ENCODE peak calls at places on chromosomes 2 and 18, in four cellular contexts. D is psoas muscle, G is testis, R is heart right ventricle. F is an unnamed sample.

GRCh38 chr2:108409768-108410167 is 32.0 kb downstream of the SULT1C4 start:
- DNase-seq in G (no peak), D (no peak), R (no peak), F (no peak)

GRCh38 chr2:88016948-88017779 is 817 bp upstream of the RNU2-63P start:
- DNase-seq in D (no peak), G (peak; percentile 70), R (no peak), F (no peak)

GRCh38 chr2:3639653-3640052 is 18.3 kb upstream of the ALLC start:
- DNase-seq in R (no peak), D (no peak), G (peak; percentile 10), F (no peak)

GRCh38 chr18:67305466-67305865 is 211.1 kb downstream of the DSEL start:
- DNase-seq in G (no peak), R (no peak), D (peak; percentile 26), F (no peak)

GRCh38 chr2:119371111-119371510 is 4.3 kb downstream of the DBI start:
- DNase-seq in R (no peak), G (peak; percentile 92), D (no peak), F (no peak)

GRCh38 chr2:100207411-100207885 is 65.1 kb upstream of the AFF3 start:
- DNase-seq in D (no peak), R (no peak), G (no peak), F (no peak)

GRCh38 chr2:38323623-38324022 is 53.5 kb downstream of the ATL2 start:
- DNase-seq in D (no peak), R (no peak), G (no peak), F (peak; percentile 70)

GRCh38 chr18:2715990-2716389 is 60.5 kb downstream of the SMCHD1 start:
- DNase-seq in G (no peak), R (no peak), D (no peak), F (no peak)

GRCh38 chr2:128310094-128310716 is 8.5 kb downstream of the HS6ST1 start:
- DNase-seq in G (no peak), D (peak; percentile 48), R (no peak), F (peak; percentile 21)

GRCh38 chr18:43060020-43060419 is 55.5 kb downstream of the RIT2 start:
- DNase-seq in G (no peak), R (no peak), D (no peak), F (no peak)

GRCh38 chr2:29304399-29304798 is 189.2 kb downstream of the CLIP4 start:
- DNase-seq in G (no peak), D (no peak), R (no peak), F (peak; percentile 68)

GRCh38 chr2:187338679-187339121 is 109.4 kb downstream of the CALCRL start:
- DNase-seq in D (peak; percentile 43), G (no peak), R (no peak), F (no peak)

GRCh38 chr2:176192351-176192750 is 3.9 kb downstream of the HOXD1 start:
- DNase-seq in D (no peak), G (no peak), R (no peak), F (no peak)

GRCh38 chr2:207530160-207531023 is 630 bp downstream of the CREB1 start:
- DNase-seq in G (peak; percentile 60), R (peak; percentile 43), D (peak; percentile 74), F (peak; percentile 73)

GRCh38 chr2:9473985-9474360 is 378 bp upstream of the IAH1 start:
- DNase-seq in G (peak; percentile 64), R (peak; percentile 32), D (peak; percentile 76), F (peak; percentile 38)

GRCh38 chr2:36376319-36376765 is 20.8 kb downstream of the CRIM1 start:
- DNase-seq in D (peak; percentile 82), R (peak; percentile 81), G (peak; percentile 83), F (peak; percentile 82)

DNA sequence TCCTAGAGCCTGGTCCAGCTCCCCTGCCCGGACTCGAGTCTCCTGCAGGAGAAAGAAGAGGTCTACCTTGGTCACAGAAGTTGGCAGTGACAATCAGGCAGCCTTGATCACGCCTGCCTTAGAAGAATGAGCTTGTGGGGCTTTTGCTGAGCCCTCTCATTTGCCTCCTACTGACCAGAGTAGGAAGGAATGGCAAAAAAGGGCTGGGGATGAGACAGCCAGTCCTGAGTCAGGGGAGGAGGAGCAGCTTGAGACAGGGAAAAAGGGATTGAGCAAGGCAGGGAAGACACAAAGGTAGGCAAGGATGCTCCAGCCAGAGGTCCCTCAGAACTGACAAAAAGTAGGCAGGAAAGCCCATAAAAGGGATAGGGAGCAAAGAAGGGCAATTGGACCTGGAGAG is 6.0 kb downstream of the WDR54 start:
- DNase-seq in R (no peak), D (no peak), G (no peak), F (no peak)
- TF ChIP-seq CTCF in R (no peak), D (no peak), G (no peak), F (no peak)

GRCh38 chr2:174666786-174667369 is 69.3 kb upstream of the WIPF1 start:
- DNase-seq in G (no peak), R (no peak), D (no peak), F (no peak)
- TF ChIP-seq CTCF in G (no peak), R (no peak), D (no peak), F (no peak)

DNA sequence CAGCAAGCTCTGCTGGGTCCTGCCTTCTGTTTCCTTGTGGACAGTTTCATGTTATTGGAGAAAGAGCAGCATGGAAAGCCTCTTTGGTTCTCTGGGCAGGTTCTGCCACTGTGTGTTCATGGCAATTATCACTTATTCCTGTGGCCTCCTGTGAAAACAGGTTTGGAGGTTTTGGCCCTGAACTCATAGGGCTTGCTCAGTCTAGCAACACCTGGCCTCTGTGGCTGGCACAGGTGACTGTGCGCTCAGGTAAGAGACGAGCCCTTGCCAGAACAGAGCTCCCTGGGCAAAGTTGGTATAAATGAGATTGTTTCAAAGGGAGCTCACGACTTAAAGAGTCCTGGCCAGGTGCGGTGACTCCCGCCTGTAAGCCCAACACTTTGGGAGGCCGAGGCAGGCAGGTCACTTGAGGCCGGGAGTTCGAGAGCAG is 5.7 kb downstream of the CEP68 start:
- DNase-seq in R (no peak), G (no peak), D (no peak), F (peak; percentile 46)
- TF ChIP-seq CTCF in R (no peak), G (no peak), D (no peak), F (no peak)

GRCh38 chr2:169351725-169352124 is 10.6 kb downstream of the LRP2 start:
- DNase-seq in G (no peak), R (no peak), D (no peak), F (no peak)
- TF ChIP-seq CTCF in G (no peak), R (no peak), D (no peak), F (no peak)

GRCh38 chr2:72198532-72199241 is 51.0 kb upstream of the CYP26B1 start:
- DNase-seq in G (no peak), R (no peak), D (no peak), F (no peak)
- TF ChIP-seq CTCF in G (no peak), R (no peak), D (no peak), F (no peak)

GRCh38 chr2:74138952-74139323 is 8.8 kb downstream of the BOLA3 start:
- DNase-seq in D (no peak), R (no peak), G (no peak), F (no peak)
- TF ChIP-seq CTCF in D (no peak), R (no peak), G (no peak), F (no peak)

GRCh38 chr18:32576296-32576916 is 105.7 kb upstream of the GAREM1 start:
- DNase-seq in G (peak; percentile 28), R (no peak), D (no peak), F (no peak)
- TF ChIP-seq CTCF in G (no peak), R (no peak), D (no peak), F (peak; percentile 16)

DNA sequence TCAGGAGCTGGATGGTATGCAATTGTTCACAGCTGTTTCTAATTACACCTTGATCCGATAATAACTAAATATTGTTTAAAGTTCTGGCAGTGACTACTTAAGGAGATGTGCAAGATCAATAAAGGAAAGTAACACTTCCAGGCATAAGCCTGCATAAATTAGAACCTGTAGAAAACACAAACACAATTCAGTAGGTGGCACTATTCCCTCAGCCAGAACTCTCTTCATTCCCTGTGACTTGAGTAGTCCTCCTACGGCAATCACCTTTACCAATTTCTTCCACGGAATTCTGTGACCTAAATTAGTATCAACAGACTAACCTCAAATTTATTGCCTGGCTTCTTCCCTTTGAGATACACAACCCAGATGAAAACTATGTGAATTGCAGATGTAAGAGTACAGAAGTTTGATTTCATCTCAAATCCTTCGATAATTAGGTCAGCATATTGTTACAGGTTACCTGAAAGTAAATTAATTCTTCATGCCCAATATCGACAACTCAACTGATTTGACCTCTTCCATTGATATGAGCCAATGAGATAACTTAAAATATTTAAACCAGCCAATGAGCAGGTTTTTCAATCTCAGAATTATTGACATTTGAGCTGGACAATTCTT is 137.8 kb downstream of the PID1 start:
- DNase-seq in R (peak; percentile 18), D (no peak), G (peak; percentile 49), F (no peak)
- TF ChIP-seq CTCF in R (peak; percentile 14), D (peak; percentile 14), G (peak; percentile 35), F (peak; percentile 59)

GRCh38 chr18:38872342-38872741 is 1306.7 kb upstream of the CELF4 start:
- DNase-seq in G (no peak), R (no peak), D (no peak), F (no peak)
- TF ChIP-seq CTCF in G (no peak), R (no peak), D (no peak), F (no peak)

DNA sequence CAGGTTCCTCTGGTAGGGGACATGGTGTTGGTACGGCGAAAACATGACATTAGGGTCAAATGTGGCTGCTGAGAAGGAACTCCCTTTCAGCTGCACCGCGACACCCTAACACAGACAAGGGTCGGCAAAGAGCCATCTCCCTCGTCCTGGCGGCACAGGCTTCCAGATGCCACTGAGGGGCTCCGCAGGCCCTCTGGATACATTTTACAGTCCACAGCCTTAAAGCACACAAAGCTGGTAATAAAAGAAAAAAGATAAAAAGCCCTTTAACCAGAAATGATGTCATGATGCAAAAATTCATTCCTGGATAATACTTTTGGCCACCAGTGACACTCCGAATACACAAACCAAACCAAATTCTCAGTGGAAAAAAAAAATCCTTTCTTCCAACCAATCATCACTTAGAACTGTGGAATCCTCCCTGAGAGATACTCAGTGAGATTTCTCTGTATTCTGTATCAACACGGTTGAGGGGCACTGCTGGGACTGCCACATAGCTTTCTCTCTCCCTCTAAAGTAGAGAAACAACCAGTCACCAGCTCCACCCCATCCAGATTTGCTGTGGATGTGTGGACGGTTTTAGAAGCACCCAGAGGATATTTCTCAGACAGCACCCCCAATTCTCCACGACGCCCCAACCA is 174.8 kb downstream of the HDAC4 start:
- DNase-seq in R (no peak), D (peak; percentile 54), G (peak; percentile 59), F (no peak)
- TF ChIP-seq CTCF in R (no peak), D (no peak), G (no peak), F (no peak)

F was measured in adrenal gland.